ENCODE peak calls at places on chromosomes 2 and 18, in four cellular contexts. S is thoracic aorta, R is IMR-90, P is GM23248. V is an unnamed sample.

GRCh38 chr2:9710311-9710710 is 79.5 kb upstream of the YWHAQ start:
- DNase-seq in R (no peak), P (no peak), S (no peak), V (no peak)

GRCh38 chr18:47730795-47731194 is 199.7 kb downstream of the SMAD2 start:
- DNase-seq in R (peak), S (no peak), P (peak), V (no peak)

GRCh38 chr2:10550206-10551001 is 102.3 kb upstream of the ODC1 start:
- DNase-seq in P (no peak), S (no peak), R (no peak), V (no peak)

GRCh38 chr2:232076736-232077135 is 115.2 kb downstream of the DIS3L2 start:
- DNase-seq in S (no peak), R (peak), P (no peak), V (no peak)

GRCh38 chr2:112579280-112579679 is 5.1 kb upstream of the CHCHD5 start:
- DNase-seq in R (peak), P (peak), S (no peak), V (no peak)

GRCh38 chr2:176213406-176213805 is 24.9 kb downstream of the HOXD1 start:
- DNase-seq in P (no peak), S (no peak), R (no peak), V (no peak)

GRCh38 chr2:48799605-48800004 is 44.1 kb upstream of the LHCGR start:
- DNase-seq in S (no peak), R (no peak), P (no peak), V (no peak)

GRCh38 chr2:221779614-221780067 is 207.5 kb upstream of the EPHA4 start:
- DNase-seq in S (peak), P (peak), R (peak), V (no peak)

GRCh38 chr2:217127744-217128143 is 267.9 kb upstream of the TNP1 start:
- DNase-seq in S (no peak), P (no peak), R (peak), V (no peak)

GRCh38 chr2:194610297-194610696 is 1046.7 kb upstream of the SLC39A10 start:
- DNase-seq in P (no peak), R (no peak), S (no peak), V (no peak)

GRCh38 chr2:227366861-227367800 is 12.0 kb downstream of the TM4SF20 start:
- DNase-seq in S (peak), R (peak), P (peak), V (no peak)

GRCh38 chr2:183219853-183220252 is 95.6 kb downstream of the NUP35 start:
- DNase-seq in S (no peak), P (no peak), R (peak), V (no peak)

DNA sequence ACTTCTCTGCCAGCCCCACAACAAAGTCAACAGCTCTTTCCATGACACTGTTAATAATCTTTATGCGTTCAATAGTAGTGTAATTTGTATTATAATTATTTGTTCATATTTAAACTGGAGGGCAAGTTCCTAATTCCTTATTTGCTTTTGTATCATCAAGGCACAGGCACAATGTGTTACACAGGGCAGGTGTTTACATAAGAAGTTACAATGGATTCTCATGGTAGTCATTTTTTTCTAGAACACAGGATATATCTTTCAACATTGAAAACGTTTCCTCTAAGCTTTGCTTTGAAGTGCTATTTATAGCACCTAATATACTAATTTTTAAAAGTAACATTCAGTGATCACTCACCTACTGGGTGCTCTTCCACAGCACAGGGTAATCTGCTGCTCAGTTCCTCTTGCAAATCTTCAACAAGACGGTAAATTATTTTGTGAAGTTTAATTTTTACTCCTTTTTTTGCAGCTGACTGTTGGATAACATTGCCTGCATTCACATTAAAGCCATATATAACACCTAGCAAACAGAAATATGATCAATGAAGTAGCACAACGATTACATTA is 7.3 kb downstream of the RPS27A start:
- DNase-seq in R (no peak), P (no peak), S (no peak), V (no peak)
- H3K27ac ChIP-seq in R (no peak), P (no peak), S (no peak), V (no peak)

GRCh38 chr2:40256649-40257048 is 195.2 kb downstream of the SLC8A1 start:
- DNase-seq in P (peak), S (no peak), R (no peak), V (no peak)

GRCh38 chr2:40255118-40255517 is 196.8 kb downstream of the SLC8A1 start:
- DNase-seq in R (no peak), P (no peak), S (no peak), V (no peak)

GRCh38 chr2:40256008-40256407 is 195.9 kb downstream of the SLC8A1 start:
- DNase-seq in P (no peak), R (no peak), S (no peak), V (no peak)

GRCh38 chr2:40248294-40248693 is 203.6 kb downstream of the SLC8A1 start:
- DNase-seq in R (no peak), P (no peak), S (no peak), V (no peak)

GRCh38 chr2:40251146-40251545 is 200.7 kb downstream of the SLC8A1 start:
- DNase-seq in R (no peak), S (no peak), P (no peak), V (no peak)
- H3K27ac ChIP-seq in R (no peak), S (no peak), P (no peak), V (no peak)

GRCh38 chr2:116719841-116720240 is 1094.7 kb upstream of the DDX18 start:
- DNase-seq in R (no peak), P (no peak), S (no peak), V (no peak)

GRCh38 chr2:116718451-116718850 is 1096.0 kb upstream of the DDX18 start:
- DNase-seq in P (no peak), R (no peak), S (no peak), V (no peak)

GRCh38 chr2:116716444-116716843 is 1098.0 kb upstream of the DDX18 start:
- DNase-seq in S (no peak), P (no peak), R (no peak), V (no peak)

DNA sequence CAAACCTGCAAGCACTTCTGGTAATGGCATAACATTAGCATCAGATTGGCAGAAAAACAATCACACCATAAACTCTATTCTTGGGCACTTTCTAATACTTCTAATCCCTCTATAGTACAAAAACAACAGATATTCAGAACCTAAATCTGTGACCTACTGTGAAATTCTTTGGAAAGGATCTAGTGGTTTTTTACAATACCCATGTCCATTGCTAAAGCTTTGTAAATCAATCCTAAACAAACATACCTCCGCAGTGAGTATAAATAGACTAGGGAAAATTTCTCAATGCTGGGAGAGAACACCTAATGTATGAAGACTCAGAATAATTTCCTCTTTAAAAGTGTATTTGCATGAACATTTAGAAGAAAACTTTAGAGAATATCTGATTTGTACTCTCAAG is 1098.5 kb upstream of the DDX18 start:
- DNase-seq in R (no peak), P (no peak), S (no peak), V (no peak)
- H3K27ac ChIP-seq in R (no peak), P (no peak), S (no peak), V (no peak)

GRCh38 chr2:117902933-117903332 is 88.4 kb downstream of the DDX18 start:
- DNase-seq in S (no peak), P (no peak), R (no peak), V (no peak)
- H3K27ac ChIP-seq in S (no peak), P (no peak), R (no peak), V (no peak)

GRCh38 chr2:121976912-121977311 is 221.5 kb downstream of the TSN start:
- DNase-seq in P (no peak), R (no peak), S (no peak), V (no peak)
- H3K27ac ChIP-seq in P (no peak), R (no peak), S (no peak), V (no peak)

V was measured in caudate nucleus.